ENCODE peak calls at places on chromosomes 7 and 10, in seven cellular contexts. F, B, W, M, S, P and N are unnamed samples.

GRCh38 chr7:135773451-135773850 is 24.8 kb upstream of the FAM180A start:
- DNase-seq in P (no peak), S (no peak), W (peak), F (no peak), B (no peak), M (no peak), N (peak)

GRCh38 chr10:73408978-73409521 is 4.8 kb downstream of the ANXA7 start:
- DNase-seq in M (no peak), W (no peak), F (no peak), B (no peak), P (no peak), S (no peak), N (no peak)

GRCh38 chr7:94971051-94971867 is 63.9 kb downstream of the PPP1R9A start:
- DNase-seq in B (no peak), M (no peak), S (no peak), P (no peak), W (no peak), F (no peak), N (no peak)

GRCh38 chr10:63515002-63515763 is 6.0 kb upstream of the REEP3 start:
- DNase-seq in P (no peak), M (peak), F (no peak), W (peak), S (peak), B (no peak), N (no peak)

GRCh38 chr7:158371856-158372255 is 215.8 kb downstream of the PTPRN2 start:
- DNase-seq in M (no peak), F (no peak), B (no peak), W (no peak), P (no peak), S (no peak), N (no peak)

GRCh38 chr7:37067961-37068536 is 343.8 kb upstream of the AOAH start:
- DNase-seq in P (no peak), W (peak), B (no peak), S (no peak), M (no peak), F (no peak), N (no peak)

GRCh38 chr7:133001727-133002126 is 80.2 kb downstream of the CHCHD3 start:
- DNase-seq in P (no peak), B (no peak), W (no peak), F (no peak), M (no peak), S (no peak), N (no peak)

GRCh38 chr7:107322015-107322414 is 147.8 kb upstream of the GPR22 start:
- DNase-seq in B (no peak), P (no peak), W (no peak), M (no peak), F (no peak), S (no peak), N (no peak)

GRCh38 chr10:110141747-110142625 is 65.4 kb upstream of the MXI1 start:
- DNase-seq in W (no peak), B (no peak), M (no peak), P (peak), F (no peak), S (no peak), N (no peak)

GRCh38 chr7:156473476-156474240 is 166.9 kb upstream of the RNF32 start:
- DNase-seq in F (peak), W (peak), S (no peak), P (no peak), M (peak), B (no peak), N (peak)

GRCh38 chr10:29302499-29302898 is 13.6 kb downstream of the LYZL1 start:
- DNase-seq in M (no peak), F (no peak), B (no peak), S (no peak), W (no peak), P (no peak), N (no peak)

GRCh38 chr10:123496336-123496735 is 169.8 kb upstream of the GPR26 start:
- DNase-seq in B (no peak), W (no peak), S (no peak), M (no peak), P (no peak), F (no peak), N (no peak)

DNA sequence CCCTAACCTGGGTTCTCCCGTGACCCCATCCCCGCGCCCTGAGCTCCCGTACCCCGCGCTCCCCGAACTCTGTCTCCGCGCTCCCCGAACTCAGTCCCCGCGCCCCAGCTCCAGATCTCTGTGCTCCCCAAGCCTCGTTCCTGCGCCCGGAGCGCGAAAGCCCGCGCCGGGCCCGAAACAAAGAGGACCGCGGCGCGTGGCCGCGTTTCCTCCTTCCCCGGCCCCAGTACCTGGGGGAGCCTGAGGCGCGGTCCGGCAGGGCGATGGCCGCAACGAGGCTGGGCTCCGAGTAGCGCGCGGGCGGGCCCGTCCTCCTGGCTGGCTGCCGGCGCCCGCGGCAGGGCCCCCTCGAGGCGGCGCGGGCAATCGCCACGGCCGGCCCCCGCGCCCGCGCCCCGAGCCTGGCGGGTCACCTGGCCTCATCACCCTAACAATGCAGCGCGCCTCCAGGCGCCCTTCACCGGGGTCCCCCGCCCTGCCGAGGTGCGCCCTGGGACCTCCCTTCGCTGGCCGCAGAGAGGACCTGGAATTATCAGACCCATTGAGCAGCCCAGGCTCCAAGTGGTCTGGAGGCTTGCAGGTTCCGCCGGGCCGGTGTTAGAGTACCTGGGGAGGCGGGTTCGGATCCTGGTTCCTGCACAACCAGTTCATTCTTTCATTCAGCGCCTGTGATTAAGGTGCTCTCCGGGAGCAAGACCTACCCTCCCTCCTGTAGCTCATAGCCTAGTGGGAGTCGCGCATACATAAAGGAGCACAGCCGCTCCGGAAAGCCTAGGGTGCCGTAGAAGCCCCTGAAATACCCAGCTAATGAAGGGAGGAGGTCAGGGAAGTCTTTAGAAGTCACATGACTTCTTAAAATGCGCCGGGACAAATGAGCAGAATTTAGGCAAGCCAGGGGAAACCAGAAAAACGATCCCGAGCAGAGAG is at the start of gene TNS3:
- DNase-seq in B (no peak), P (peak), S (no peak), W (peak), M (no peak), F (peak), N (no peak)
- TF ChIP-seq POLR2A in B (peak), P (no peak), S (no peak), W (peak), M (no peak), F (peak), N (peak)

GRCh38 chr7:120114626-120115025 is 158.3 kb upstream of the KCND2 start:
- DNase-seq in F (no peak), B (no peak), S (no peak), W (no peak), P (no peak), M (no peak), N (no peak)
- TF ChIP-seq POLR2A in F (no peak), B (no peak), S (no peak), W (no peak), P (no peak), M (no peak), N (no peak)

DNA sequence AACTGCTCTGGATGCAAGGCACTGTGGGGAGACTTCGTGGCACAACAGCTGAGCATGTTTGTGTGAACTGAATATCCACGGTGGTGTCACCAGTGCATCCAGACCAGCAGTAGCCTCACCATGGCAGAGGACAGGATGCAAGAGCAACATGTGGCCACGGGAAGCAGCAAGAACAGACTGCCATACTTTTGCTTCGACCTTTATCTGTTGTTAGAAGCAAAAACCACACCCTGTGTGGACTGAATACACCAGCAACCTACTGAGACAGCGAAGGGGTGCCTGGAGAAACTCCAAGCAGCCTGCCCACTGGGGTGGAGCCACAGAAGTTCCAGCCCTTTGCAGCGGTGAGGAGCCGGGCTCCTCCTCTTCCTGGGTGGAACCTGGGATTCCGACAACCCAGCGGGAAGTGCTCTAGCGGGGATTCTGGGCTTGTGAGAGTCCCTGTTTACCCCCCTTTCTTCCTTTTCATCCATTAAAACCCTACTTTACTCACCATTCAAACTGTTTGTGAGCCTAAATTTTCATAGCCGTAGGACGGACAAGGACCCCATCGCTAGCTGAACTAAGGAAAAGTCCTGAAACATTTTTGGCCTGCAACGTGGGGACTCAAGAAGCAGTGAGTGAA is 584.9 kb downstream of the GRM8 start:
- DNase-seq in M (no peak), B (no peak), W (no peak), P (no peak), S (no peak), F (peak), N (no peak)
- TF ChIP-seq POLR2A in M (no peak), B (no peak), W (no peak), P (no peak), S (no peak), F (no peak), N (no peak)

GRCh38 chr10:17229016-17229716 is 1.1 kb downstream of the VIM start:
- DNase-seq in B (peak), S (no peak), P (peak), F (peak), W (peak), M (peak), N (peak)
- TF ChIP-seq POLR2A in B (peak), S (no peak), P (no peak), F (peak), W (peak), M (peak), N (no peak)

GRCh38 chr10:75439811-75440210 is 8.4 kb downstream of the LRMDA start:
- DNase-seq in B (no peak), S (no peak), P (no peak), W (no peak), M (no peak), F (no peak), N (no peak)

GRCh38 chr10:75438275-75438674 is 6.9 kb downstream of the LRMDA start:
- DNase-seq in S (no peak), W (no peak), F (no peak), P (no peak), B (no peak), M (no peak), N (no peak)

GRCh38 chr10:75437693-75438092 is 6.3 kb downstream of the LRMDA start:
- DNase-seq in W (no peak), S (no peak), M (no peak), P (no peak), F (no peak), B (no peak), N (no peak)

GRCh38 chr10:75434292-75434691 is 2.9 kb downstream of the LRMDA start:
- DNase-seq in F (no peak), W (no peak), P (no peak), M (no peak), B (no peak), S (no peak), N (no peak)

DNA sequence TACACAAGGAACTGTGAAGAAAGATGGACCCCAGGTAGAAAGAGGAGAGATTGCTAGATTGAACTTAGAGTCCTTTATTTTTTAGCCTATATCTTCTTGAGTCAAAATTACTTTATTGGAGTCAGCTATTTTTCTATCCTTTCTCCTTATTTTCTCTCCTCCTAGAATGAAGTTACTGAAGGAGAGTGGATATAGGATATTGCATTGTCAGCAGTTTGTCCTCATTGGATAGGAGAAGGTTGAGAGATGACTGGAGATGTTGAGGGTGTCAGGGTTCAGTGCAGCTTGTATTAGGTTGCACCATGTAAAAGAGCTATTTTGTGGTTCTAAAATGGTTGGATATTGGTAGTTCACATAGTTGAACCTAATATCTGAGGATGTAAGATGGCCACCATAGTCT is 5.5 kb downstream of the LRMDA start:
- DNase-seq in P (no peak), F (no peak), B (no peak), S (no peak), W (no peak), M (no peak), N (no peak)
- TF ChIP-seq POLR2A in P (no peak), F (no peak), B (no peak), S (no peak), W (no peak), M (no peak), N (no peak)

DNA sequence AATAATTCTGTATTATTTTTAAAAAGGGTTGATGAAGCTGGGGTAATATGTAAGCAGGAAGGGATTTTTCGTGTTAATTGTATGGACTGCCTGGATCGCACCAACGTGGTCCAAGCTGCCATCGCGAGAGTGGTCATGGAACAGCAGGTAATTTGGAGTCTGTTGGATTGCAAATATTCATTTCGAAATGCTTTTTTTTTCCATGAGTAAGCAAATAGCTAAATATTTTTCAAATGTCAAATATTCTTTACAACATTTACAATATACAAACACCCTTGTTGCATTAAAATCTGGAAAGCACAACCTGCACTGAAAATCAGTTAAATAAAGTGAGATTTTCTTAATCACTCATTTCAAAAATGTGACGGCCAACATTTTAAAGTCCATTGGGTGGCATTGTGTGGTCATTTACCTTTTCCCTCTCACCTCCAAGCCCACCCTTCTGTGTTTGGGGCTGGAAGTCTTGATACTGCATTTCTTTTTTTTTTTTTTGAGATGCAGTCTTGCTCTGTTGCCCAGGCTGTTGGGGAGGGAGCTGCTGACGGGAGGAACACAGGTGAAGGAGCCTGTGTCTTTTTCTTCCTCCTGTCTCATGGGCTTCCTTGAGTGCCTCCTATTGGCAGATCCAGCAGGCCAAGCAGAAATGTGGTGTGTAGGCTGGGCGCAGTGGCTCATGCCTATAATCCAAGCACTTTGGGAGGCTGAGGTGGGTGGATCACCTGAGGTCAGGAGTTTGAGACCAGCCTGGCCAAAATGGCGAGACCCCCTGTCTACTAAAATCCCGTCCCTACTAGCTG is 66.1 kb downstream of the MCMBP start:
- DNase-seq in F (no peak), S (no peak), W (no peak), P (no peak), M (no peak), B (no peak), N (no peak)
- TF ChIP-seq POLR2A in F (no peak), S (no peak), W (no peak), P (no peak), M (no peak), B (no peak), N (no peak)

GRCh38 chr10:44334621-44335184 is 50.2 kb downstream of the CXCL12 start:
- DNase-seq in P (no peak), B (peak), F (peak), W (peak), S (no peak), M (no peak), N (no peak)
- TF ChIP-seq POLR2A in P (no peak), B (no peak), F (no peak), W (no peak), S (no peak), M (no peak), N (no peak)